ENCODE peak calls at places on chromosomes 1 and 21, in five cellular contexts. V, Y, A, R and I are unnamed samples.

GRCh38 chr1:31598980-31599379 is 18.5 kb upstream of the HCRTR1 start:
- DNase-seq in V (no peak), Y (no peak), A (no peak), R (no peak), I (no peak)

GRCh38 chr1:234976880-234977680 is 151.6 kb downstream of the TOMM20 start:
- DNase-seq in V (no peak), Y (no peak), A (no peak), R (no peak), I (no peak)

GRCh38 chr21:39564200-39564599 is 48.5 kb upstream of the B3GALT5 start:
- DNase-seq in V (no peak), Y (no peak), A (no peak), R (no peak), I (no peak)

GRCh38 chr1:28343405-28343804 is 14.6 kb downstream of the MED18 start:
- DNase-seq in V (no peak), Y (no peak), A (no peak), R (no peak), I (no peak)

GRCh38 chr21:27425574-27425973 is 458.7 kb upstream of the ADAMTS5 start:
- DNase-seq in V (no peak), Y (no peak), A (no peak), R (no peak), I (no peak)

GRCh38 chr1:41927118-41927517 is 8.4 kb upstream of the HIVEP3 start:
- DNase-seq in V (no peak), Y (no peak), A (no peak), R (no peak), I (no peak)

GRCh38 chr1:88375977-88376376 is 308.1 kb upstream of the PKN2 start:
- DNase-seq in V (no peak), Y (no peak), A (no peak), R (no peak), I (no peak)

GRCh38 chr1:33099290-33100118 is 18.6 kb downstream of the AZIN2 start:
- DNase-seq in V (peak), Y (no peak), A (peak), R (peak), I (no peak)

GRCh38 chr1:16716691-16717173 is 23.6 kb upstream of the RNU1-4 start:
- DNase-seq in V (no peak), Y (no peak), A (no peak), R (no peak), I (peak)

GRCh38 chr1:244214009-244214967 is 163.2 kb downstream of the ZBTB18 start:
- DNase-seq in V (peak), Y (peak), A (no peak), R (no peak), I (peak)

GRCh38 chr1:183630748-183631147 is 4.8 kb downstream of the ARPC5 start:
- DNase-seq in V (no peak), Y (no peak), A (no peak), R (no peak), I (no peak)

GRCh38 chr21:27693376-27693775 is 726.5 kb upstream of the ADAMTS5 start:
- DNase-seq in V (no peak), Y (no peak), A (no peak), R (no peak), I (no peak)

GRCh38 chr1:221933814-221934213 is 191.9 kb upstream of the DUSP10 start:
- DNase-seq in V (no peak), Y (no peak), A (no peak), R (no peak), I (no peak)